ENCODE peak calls at places on chromosomes 16 and 17, in four cellular contexts. One of them, this sample, is unnamed.

GRCh38 chr16:48029768-48030167 is 126.0 kb downstream of the ABCC12 start:
- DNase-seq in AG09319: no peak
- DNase-seq in AG08395: peak
- DNase-seq in osteoblast: no peak
- DNase-seq in this sample: no peak

GRCh38 chr16:84253173-84253572 is 13.4 kb upstream of the KCNG4 start:
- DNase-seq in AG09319: no peak
- DNase-seq in AG08395: no peak
- DNase-seq in osteoblast: no peak
- DNase-seq in this sample: no peak

GRCh38 chr16:20611975-20612471 is 35.9 kb upstream of the ACSM2B start:
- DNase-seq in AG09319: no peak
- DNase-seq in AG08395: no peak
- DNase-seq in osteoblast: no peak
- DNase-seq in this sample: no peak

GRCh38 chr17:80270836-80271235 is 10.2 kb downstream of the RNF213 start:
- DNase-seq in AG09319: no peak
- DNase-seq in AG08395: peak
- DNase-seq in osteoblast: peak
- DNase-seq in this sample: no peak

GRCh38 chr16:77877712-77878111 is 89.3 kb downstream of the VAT1L start:
- DNase-seq in AG09319: no peak
- DNase-seq in AG08395: peak
- DNase-seq in osteoblast: no peak
- DNase-seq in this sample: no peak

GRCh38 chr17:41548844-41549595 is 20.9 kb upstream of the KRT19 start:
- DNase-seq in AG09319: peak
- DNase-seq in AG08395: peak
- DNase-seq in osteoblast: peak
- DNase-seq in this sample: no peak

GRCh38 chr17:13352747-13353415 is 248.8 kb downstream of the HS3ST3A1 start:
- DNase-seq in AG09319: no peak
- DNase-seq in AG08395: no peak
- DNase-seq in osteoblast: no peak
- DNase-seq in this sample: no peak

GRCh38 chr17:48642059-48642842 is 16.1 kb upstream of the HOXB9 start:
- DNase-seq in AG09319: no peak
- DNase-seq in AG08395: no peak
- DNase-seq in osteoblast: peak
- DNase-seq in this sample: no peak

GRCh38 chr16:57955572-57955971 is 15.4 kb downstream of the CNGB1 start:
- DNase-seq in AG09319: no peak
- DNase-seq in AG08395: no peak
- DNase-seq in osteoblast: peak
- DNase-seq in this sample: no peak

GRCh38 chr16:87464691-87465300 is 28.0 kb downstream of the ZCCHC14 start:
- DNase-seq in AG09319: peak
- DNase-seq in AG08395: peak
- DNase-seq in osteoblast: peak
- DNase-seq in this sample: no peak

GRCh38 chr17:7177210-7177953 is 1.8 kb downstream of the ASGR1 start:
- DNase-seq in AG09319: no peak
- DNase-seq in AG08395: peak
- DNase-seq in osteoblast: peak
- DNase-seq in this sample: no peak

GRCh38 chr16:71723537-71724319 is 773 bp downstream of the PHLPP2 start:
- DNase-seq in AG09319: no peak
- DNase-seq in AG08395: peak
- DNase-seq in osteoblast: peak
- DNase-seq in this sample: no peak

GRCh38 chr17:73360961-73361761 is 49.4 kb upstream of the CDC42EP4 start:
- DNase-seq in AG09319: no peak
- DNase-seq in AG08395: no peak
- DNase-seq in osteoblast: no peak
- DNase-seq in this sample: no peak

GRCh38 chr16:55528974-55529373 is 20.1 kb downstream of the LPCAT2 start:
- DNase-seq in AG09319: no peak
- DNase-seq in AG08395: peak
- DNase-seq in osteoblast: no peak
- DNase-seq in this sample: no peak

GRCh38 chr16:12050361-12050760 is 73.8 kb downstream of the SNX29 start:
- DNase-seq in AG09319: no peak
- DNase-seq in AG08395: no peak
- DNase-seq in osteoblast: no peak
- DNase-seq in this sample: no peak

GRCh38 chr17:76039121-76039520 is 12.0 kb upstream of the EVPL start:
- DNase-seq in AG09319: no peak
- DNase-seq in AG08395: no peak
- DNase-seq in osteoblast: no peak
- DNase-seq in this sample: no peak

GRCh38 chr16:59296002-59296401 is 561.9 kb upstream of the GOT2 start:
- DNase-seq in AG09319: no peak
- DNase-seq in AG08395: no peak
- DNase-seq in osteoblast: no peak
- DNase-seq in this sample: no peak

GRCh38 chr17:76384987-76385891 is 830 bp downstream of the SPHK1 start:
- DNase-seq in AG09319: no peak
- DNase-seq in AG08395: peak
- DNase-seq in osteoblast: peak
- DNase-seq in this sample: no peak

GRCh38 chr17:71470062-71470461 is 650.8 kb upstream of the SOX9 start:
- DNase-seq in AG09319: no peak
- DNase-seq in AG08395: no peak
- DNase-seq in osteoblast: no peak
- DNase-seq in this sample: no peak

GRCh38 chr17:17186051-17186450 is 20.1 kb downstream of the PLD6 start:
- DNase-seq in AG09319: no peak
- DNase-seq in AG08395: no peak
- DNase-seq in osteoblast: peak
- DNase-seq in this sample: no peak

GRCh38 chr17:36808181-36808661 is 129.1 kb upstream of the LHX1 start:
- DNase-seq in AG09319: no peak
- DNase-seq in AG08395: no peak
- DNase-seq in osteoblast: no peak
- DNase-seq in this sample: no peak

GRCh38 chr17:16407911-16408588 is 7.3 kb upstream of the TRPV2 start:
- DNase-seq in AG09319: no peak
- DNase-seq in AG08395: peak
- DNase-seq in osteoblast: peak
- DNase-seq in this sample: no peak

GRCh38 chr17:82497483-82498405 is 21.8 kb upstream of the FOXK2 start:
- DNase-seq in AG09319: no peak
- DNase-seq in AG08395: peak
- DNase-seq in osteoblast: peak
- DNase-seq in this sample: no peak

GRCh38 chr16:499924-500323 is 27.6 kb upstream of the CAPN15 start:
- DNase-seq in AG09319: no peak
- DNase-seq in AG08395: no peak
- DNase-seq in osteoblast: peak
- DNase-seq in this sample: no peak

GRCh38 chr17:35892091-35892637 is 12.0 kb upstream of the CCL5 start:
- DNase-seq in AG09319: no peak
- DNase-seq in AG08395: no peak
- DNase-seq in osteoblast: peak
- DNase-seq in this sample: no peak

GRCh38 chr16:85416267-85417109 is 196.6 kb upstream of the GSE1 start:
- DNase-seq in AG09319: no peak
- DNase-seq in AG08395: peak
- DNase-seq in osteoblast: peak
- DNase-seq in this sample: no peak

GRCh38 chr16:89574681-89575246 is 794 bp upstream of the CPNE7 start:
- DNase-seq in AG09319: no peak
- DNase-seq in AG08395: peak
- DNase-seq in osteoblast: peak
- DNase-seq in this sample: no peak

GRCh38 chr17:42409467-42410351 is 13.3 kb downstream of the CAVIN1 start:
- DNase-seq in AG09319: peak
- DNase-seq in AG08395: peak
- DNase-seq in osteoblast: peak
- DNase-seq in this sample: no peak

GRCh38 chr16:88804552-88805339 is 1.2 kb downstream of the CDT1 start:
- DNase-seq in AG09319: no peak
- DNase-seq in AG08395: no peak
- DNase-seq in osteoblast: peak
- DNase-seq in this sample: no peak

GRCh38 chr17:75869282-75870141 is 8.9 kb downstream of the TRIM47 start:
- DNase-seq in AG09319: no peak
- DNase-seq in AG08395: peak
- DNase-seq in osteoblast: peak
- DNase-seq in this sample: no peak

GRCh38 chr16:75251280-75252048 is at the start of gene BCAR1:
- DNase-seq in AG09319: peak
- DNase-seq in AG08395: peak
- DNase-seq in osteoblast: peak
- DNase-seq in this sample: no peak

GRCh38 chr17:63833026-63833740 is 5.7 kb upstream of the FTSJ3 start:
- DNase-seq in AG09319: no peak
- DNase-seq in AG08395: no peak
- DNase-seq in osteoblast: no peak
- DNase-seq in this sample: no peak

GRCh38 chr16:12178251-12178990 is 201.9 kb downstream of the SNX29 start:
- DNase-seq in AG09319: peak
- DNase-seq in AG08395: peak
- DNase-seq in osteoblast: no peak
- DNase-seq in this sample: no peak

GRCh38 chr16:75105306-75106061 is 11.1 kb downstream of the LDHD start:
- DNase-seq in AG09319: no peak
- DNase-seq in AG08395: peak
- DNase-seq in osteoblast: peak
- DNase-seq in this sample: peak

GRCh38 chr16:27441276-27441675 is 39.3 kb downstream of the IL21R start:
- DNase-seq in AG09319: no peak
- DNase-seq in AG08395: no peak
- DNase-seq in osteoblast: peak
- DNase-seq in this sample: no peak

This sample was measured in SIG-M5.